ENCODE peak calls at places on chromosomes 3 and 15, in five cellular contexts. F is heart left ventricle; J is astrocyte; K is cardiac fibroblast; V is stimulated activated CD8-positive, alpha-beta memory T cell treated with anti-CD3 and anti-CD28 coated beads, Interleukin-7, amount 100 ng/mL, for 24 hours. P is an unnamed sample.

GRCh38 chr3:126958638-126959085 is 24.3 kb upstream of the PLXNA1 start:
- DNase-seq in J (no peak), V (no peak), K (no peak), F (no peak), P (no peak)

GRCh38 chr15:95669146-95669922 is 661.2 kb upstream of the NR2F2 start:
- DNase-seq in J (no peak), V (no peak), K (peak; percentile 31), F (peak; percentile 8), P (no peak)

GRCh38 chr15:88166330-88166993 is 90.1 kb downstream of the NTRK3 start:
- DNase-seq in F (no peak), K (peak; percentile 2), J (peak; percentile 17), V (no peak), P (no peak)

GRCh38 chr3:66825421-66825820 is 172.7 kb upstream of the KBTBD8 start:
- DNase-seq in K (no peak), F (no peak), V (no peak), J (no peak), P (no peak)

GRCh38 chr3:113626513-113627371 is 69.7 kb downstream of the USF3 start:
- DNase-seq in V (no peak), F (peak; percentile 58), J (peak; percentile 42), K (peak; percentile 77), P (peak; percentile 46)

GRCh38 chr15:78360958-78361714 is 21.0 kb downstream of the CRABP1 start:
- DNase-seq in K (no peak), F (no peak), V (no peak), J (no peak), P (no peak)

GRCh38 chr3:21464745-21465144 is 286.3 kb downstream of the ZNF385D start:
- DNase-seq in J (no peak), K (no peak), V (no peak), F (no peak), P (no peak)

GRCh38 chr3:43879166-43879565 is 188.4 kb downstream of the ABHD5 start:
- DNase-seq in K (peak; percentile 60), J (no peak), V (no peak), F (no peak), P (peak; percentile 13)

GRCh38 chr15:64503640-64504039 is 43.3 kb downstream of the ZNF609 start:
- DNase-seq in K (no peak), J (no peak), F (no peak), V (no peak), P (no peak)

GRCh38 chr3:2061360-2061759 is 37.3 kb upstream of the CNTN4 start:
- DNase-seq in V (no peak), F (no peak), J (no peak), K (no peak), P (no peak)

GRCh38 chr15:69160141-69160975 is at the start of gene GLCE:
- DNase-seq in V (peak; percentile 75), J (peak; percentile 89), F (peak; percentile 96), K (peak; percentile 95), P (peak; percentile 96)

GRCh38 chr3:153624310-153625030 is 462.4 kb downstream of the RAP2B start:
- DNase-seq in V (no peak), J (no peak), F (no peak), K (no peak), P (no peak)

P was measured in NCI-H146.